ENCODE peak calls at places on chromosomes 4 and X, in six cellular contexts. Q is Peyer's patch, Z is gastrocnemius medialis, U is sigmoid colon, O is breast epithelium, H is esophagus squamous epithelium. V is an unnamed sample.

GRCh38 chr4:38670939-38671593 is 7.1 kb downstream of the KLF3 start:
- DNase-seq in Q (no peak), Z (no peak), U (no peak), O (no peak), H (no peak), V (no peak)

GRCh38 chr4:145281946-145282345 is 101.6 kb upstream of the OTUD4 start:
- DNase-seq in Q (no peak), Z (no peak), U (no peak), O (no peak), H (no peak), V (no peak)

GRCh38 chr4:123939621-123940020 is 543.0 kb downstream of the SPRY1 start:
- DNase-seq in Q (no peak), Z (no peak), U (no peak), O (no peak), H (no peak), V (no peak)

GRCh38 chrX:133935096-133935495 is 50.3 kb downstream of the GPC3 start:
- DNase-seq in Q (no peak), Z (no peak), U (no peak), O (no peak), H (no peak), V (no peak)

GRCh38 chrX:118730500-118731247 is 3.3 kb downstream of the IL13RA1 start:
- DNase-seq in Q (no peak), Z (no peak), U (no peak), O (no peak), H (no peak), V (no peak)

GRCh38 chr4:75892508-75892907 is 9.7 kb downstream of the PPEF2 start:
- DNase-seq in Q (no peak), Z (no peak), U (no peak), O (no peak), H (no peak), V (peak)

GRCh38 chr4:39469429-39470077 is 10.7 kb downstream of the LIAS start:
- DNase-seq in Q (no peak), Z (no peak), U (no peak), O (no peak), H (no peak), V (no peak)

GRCh38 chr4:74768857-74769525 is 25.3 kb downstream of the BTC start:
- DNase-seq in Q (no peak), Z (no peak), U (no peak), O (no peak), H (no peak), V (no peak)

GRCh38 chr4:151753056-151753455 is 7.8 kb downstream of the GATB start:
- DNase-seq in Q (no peak), Z (no peak), U (no peak), O (no peak), H (no peak), V (no peak)

GRCh38 chrX:9466115-9466495 is 1.2 kb downstream of the TBL1X start:
- DNase-seq in Q (peak), Z (peak), U (peak), O (no peak), H (peak), V (peak)

GRCh38 chr4:386708-387105 is 49.1 kb downstream of the ZNF141 start:
- DNase-seq in Q (no peak), Z (no peak), U (no peak), O (no peak), H (no peak), V (no peak)

GRCh38 chr4:13919021-13919441 is 291.5 kb upstream of the BOD1L1 start:
- DNase-seq in Q (no peak), Z (no peak), U (peak), O (no peak), H (no peak), V (no peak)

GRCh38 chr4:184728858-184729257 is 5.0 kb downstream of the CENPU start:
- DNase-seq in Q (no peak), Z (no peak), U (no peak), O (no peak), H (no peak), V (no peak)

GRCh38 chr4:80043534-80043933 is 29.5 kb downstream of the ANTXR2 start:
- DNase-seq in Q (no peak), Z (no peak), U (no peak), O (no peak), H (no peak), V (no peak)

GRCh38 chr4:159159611-159160010 is 56.7 kb downstream of the RAPGEF2 start:
- DNase-seq in Q (no peak), Z (no peak), U (no peak), O (no peak), H (no peak), V (no peak)

GRCh38 chr4:174305961-174306360 is 22.2 kb downstream of the CEP44 start:
- DNase-seq in Q (no peak), Z (no peak), U (no peak), O (no peak), H (no peak), V (no peak)

GRCh38 chrX:103839404-103839803 is 7.3 kb upstream of the RAB9B start:
- DNase-seq in Q (no peak), Z (no peak), U (no peak), O (no peak), H (no peak), V (no peak)

GRCh38 chr4:25861951-25862410 is 807 bp downstream of the SEL1L3 start:
- DNase-seq in Q (peak), Z (no peak), U (no peak), O (no peak), H (no peak), V (no peak)

GRCh38 chr4:20017439-20017838 is 234.3 kb upstream of the SLIT2 start:
- DNase-seq in Q (no peak), Z (no peak), U (no peak), O (no peak), H (no peak), V (no peak)

GRCh38 chr4:111681751-111682150 is 463.5 kb upstream of the FAM241A start:
- DNase-seq in Q (no peak), Z (no peak), U (no peak), O (no peak), H (no peak), V (no peak)

GRCh38 chrX:136262812-136263315 is 11.7 kb upstream of the MAP7D3 start:
- DNase-seq in Q (no peak), Z (no peak), U (no peak), O (no peak), H (no peak), V (no peak)

GRCh38 chrX:124497386-124497785 is 151.0 kb downstream of the SH2D1A start:
- DNase-seq in Q (no peak), Z (no peak), U (no peak), O (no peak), H (no peak), V (no peak)

GRCh38 chrX:47278684-47279083 is 45.9 kb downstream of the USP11 start:
- DNase-seq in Q (no peak), Z (no peak), U (no peak), O (no peak), H (no peak), V (no peak)

GRCh38 chr4:72418458-72418857 is 150.6 kb downstream of the ADAMTS3 start:
- DNase-seq in Q (no peak), Z (no peak), U (no peak), O (no peak), H (no peak), V (no peak)

GRCh38 chrX:153920546-153920945 is 5.5 kb downstream of the ARHGAP4 start:
- DNase-seq in Q (no peak), Z (no peak), U (no peak), O (no peak), H (no peak), V (no peak)

GRCh38 chrX:153922286-153922573 is 3.8 kb downstream of the ARHGAP4 start:
- DNase-seq in Q (no peak), Z (no peak), U (no peak), O (no peak), H (no peak), V (no peak)

GRCh38 chrX:153921070-153921469 is 5.0 kb downstream of the ARHGAP4 start:
- DNase-seq in Q (no peak), Z (no peak), U (no peak), O (no peak), H (no peak), V (no peak)

GRCh38 chrX:153922932-153923857 is 2.9 kb downstream of the ARHGAP4 start:
- DNase-seq in Q (peak), Z (peak), U (peak), O (peak), H (no peak), V (no peak)

GRCh38 chrX:153921511-153922285 is 4.4 kb downstream of the ARHGAP4 start:
- DNase-seq in Q (no peak), Z (no peak), U (no peak), O (no peak), H (no peak), V (no peak)
- H3K4me3 ChIP-seq in Q (no peak), Z (no peak), U (peak), O (no peak), H (no peak), V (no peak)

DNA sequence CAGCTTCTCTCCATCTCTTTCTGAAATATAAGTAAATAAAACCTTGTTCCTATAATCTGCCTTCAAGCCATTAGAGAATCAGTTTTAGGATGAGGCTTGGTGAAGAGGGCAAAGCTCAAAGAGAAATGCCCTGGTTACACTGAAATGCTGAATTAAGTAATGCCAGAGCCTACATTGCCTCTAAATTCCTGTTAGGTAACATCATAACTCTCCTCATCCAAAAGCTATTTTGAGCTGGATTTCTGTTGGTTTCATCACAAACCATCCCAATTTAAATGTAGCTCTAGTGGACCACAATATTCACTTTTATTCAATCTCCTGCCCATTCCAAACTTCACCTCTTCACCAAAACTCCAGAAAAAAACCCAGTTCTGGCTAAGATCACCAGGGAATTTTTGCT is 1319.7 kb upstream of the TENM3 start:
- DNase-seq in Q (no peak), Z (no peak), U (no peak), O (no peak), H (no peak), V (no peak)
- TF ChIP-seq POLR2A in Q (no peak), Z (no peak), U (no peak), O (no peak), H (no peak), V (no peak)

DNA sequence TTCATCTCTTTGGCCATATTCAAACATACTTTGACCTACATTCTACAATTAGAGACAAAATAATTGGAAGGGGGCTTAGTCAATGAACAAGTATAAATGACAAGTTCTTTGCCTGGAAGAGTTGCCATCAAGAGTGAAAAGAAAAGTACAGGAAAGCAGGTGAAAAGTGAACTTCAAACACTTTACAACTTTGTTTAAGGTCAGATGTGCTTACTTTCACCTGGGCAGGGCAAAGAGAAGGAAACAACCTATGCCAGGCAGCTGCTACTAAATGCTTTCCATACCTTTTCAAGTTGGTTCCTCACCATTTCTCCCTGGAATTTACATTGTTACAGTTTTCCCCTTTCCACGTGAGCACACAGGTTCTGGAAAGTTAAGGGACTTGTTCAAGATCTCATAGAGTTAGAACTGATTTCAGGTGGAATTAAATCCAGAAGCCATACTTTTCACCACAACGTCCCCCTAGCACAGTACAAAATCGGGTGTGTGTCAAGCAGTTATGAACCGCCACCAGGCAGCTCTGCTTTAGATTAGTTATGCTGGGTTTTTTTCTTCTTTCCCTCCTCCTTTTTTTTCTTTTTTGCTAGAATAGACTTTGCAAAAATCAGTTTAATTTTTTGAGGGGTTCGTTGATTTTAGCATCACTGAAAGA is 30.9 kb upstream of the PITX2 start:
- DNase-seq in Q (no peak), Z (no peak), U (no peak), O (no peak), H (no peak), V (no peak)
- H3K4me3 ChIP-seq in Q (no peak), Z (no peak), U (no peak), O (no peak), H (no peak), V (no peak)

GRCh38 chr4:41934813-41935651 is at the start of gene TMEM33:
- DNase-seq in Q (peak), Z (peak), U (peak), O (peak), H (peak), V (peak)
- TF ChIP-seq POLR2A in Q (peak), Z (peak), U (peak), O (peak), H (peak), V (no peak)

GRCh38 chr4:110633358-110634319 is 10.8 kb upstream of the PITX2 start:
- DNase-seq in Q (no peak), Z (no peak), U (no peak), O (no peak), H (no peak), V (no peak)

GRCh38 chr4:110629780-110630500 is 7.1 kb upstream of the PITX2 start:
- DNase-seq in Q (no peak), Z (no peak), U (no peak), O (no peak), H (no peak), V (no peak)

GRCh38 chr4:110630621-110631402 is 7.9 kb upstream of the PITX2 start:
- DNase-seq in Q (no peak), Z (no peak), U (no peak), O (no peak), H (no peak), V (peak)

GRCh38 chr4:110632506-110633357 is 9.9 kb upstream of the PITX2 start:
- DNase-seq in Q (no peak), Z (no peak), U (no peak), O (no peak), H (no peak), V (no peak)

DNA sequence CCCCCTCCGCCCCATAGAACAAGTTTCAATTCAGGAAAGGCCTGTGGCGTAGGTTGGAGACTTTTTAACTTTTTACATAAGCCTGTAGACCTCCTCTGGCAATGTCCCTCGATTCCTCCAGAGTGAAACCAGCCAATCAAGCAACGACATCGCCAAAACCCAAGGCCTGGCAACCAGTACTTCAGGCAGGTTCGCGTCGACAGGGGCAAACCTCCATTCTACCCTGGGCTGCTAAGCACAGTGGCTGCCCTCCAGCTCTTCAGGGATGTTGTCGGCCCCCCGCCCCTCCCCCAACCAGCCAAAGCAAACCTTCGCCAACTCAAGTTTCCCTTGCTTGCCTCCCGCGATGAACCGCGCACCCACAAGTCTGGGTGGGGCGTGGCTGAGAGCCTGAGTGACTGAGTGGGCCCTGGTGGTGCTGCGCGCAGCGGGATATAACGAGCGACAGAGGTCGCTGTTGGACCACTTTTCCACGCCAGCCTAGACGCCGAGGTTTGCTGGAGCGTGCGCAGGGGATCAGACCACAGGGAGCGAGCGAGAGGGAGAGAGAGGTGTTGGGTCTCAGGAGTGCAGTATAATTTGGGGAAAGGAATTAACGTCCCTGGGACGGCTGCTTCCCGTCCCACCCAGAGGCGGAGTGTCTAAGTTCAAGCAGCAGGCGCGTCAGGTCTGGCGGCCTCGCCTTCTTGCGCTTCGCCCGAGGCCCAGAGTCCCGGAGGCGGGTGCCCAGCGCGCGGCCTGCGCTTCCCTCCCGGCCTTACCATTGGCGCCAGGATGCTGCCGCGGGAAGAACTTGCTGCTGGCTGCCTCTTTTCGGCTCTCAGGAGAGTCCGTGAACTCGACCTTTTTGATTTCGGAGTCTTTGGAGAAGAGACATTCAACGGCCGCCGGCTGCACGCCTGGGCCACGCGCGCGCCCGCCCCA is 9.0 kb upstream of the PITX2 start:
- DNase-seq in Q (no peak), Z (no peak), U (peak), O (no peak), H (no peak), V (peak)
- H3K4me3 ChIP-seq in Q (no peak), Z (peak), U (peak), O (peak), H (peak), V (no peak)

GRCh38 chrX:100830547-100830946 is 10.4 kb downstream of the CSTF2 start:
- DNase-seq in Q (no peak), Z (no peak), U (no peak), O (no peak), H (no peak), V (no peak)

GRCh38 chrX:100831219-100831946 is 11.2 kb downstream of the CSTF2 start:
- DNase-seq in Q (no peak), Z (no peak), U (no peak), O (no peak), H (no peak), V (no peak)

GRCh38 chrX:100830143-100830542 is 10.0 kb downstream of the CSTF2 start:
- DNase-seq in Q (no peak), Z (no peak), U (no peak), O (no peak), H (no peak), V (no peak)

DNA sequence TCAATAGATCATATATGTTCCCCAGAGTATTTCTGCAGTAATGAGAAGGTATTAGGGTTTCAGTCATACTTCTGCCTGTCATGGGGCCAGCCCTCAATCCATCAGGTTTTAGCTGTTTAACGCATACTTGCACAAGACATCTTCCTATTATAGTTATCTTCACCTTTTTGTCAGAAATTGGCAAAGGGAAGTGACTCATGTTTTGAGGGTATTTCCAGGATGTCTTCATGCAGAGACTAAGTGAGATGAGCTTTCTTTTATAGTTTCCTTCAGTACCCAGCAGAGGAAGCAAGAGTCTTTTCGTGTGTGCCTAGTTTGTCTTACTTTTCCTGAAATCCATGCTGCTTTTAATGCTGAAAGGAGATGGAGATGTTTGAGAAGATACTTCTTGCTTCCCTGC is 9.5 kb downstream of the CSTF2 start:
- DNase-seq in Q (no peak), Z (no peak), U (no peak), O (no peak), H (no peak), V (no peak)
- TF ChIP-seq POLR2A in Q (no peak), Z (no peak), U (no peak), O (no peak), H (no peak), V (no peak)

GRCh38 chr4:5799406-5799805 is 88.4 kb downstream of the EVC start:
- DNase-seq in Q (no peak), Z (no peak), U (peak), O (no peak), H (no peak), V (peak)
- H3K4me3 ChIP-seq in Q (no peak), Z (no peak), U (no peak), O (no peak), H (no peak), V (no peak)